ENCODE peak calls at places on chromosomes 12 and 14, in seven cellular contexts. One of them, this sample, is unnamed.

GRCh38 chr12:44500423-44500822 is 375.7 kb downstream of the NELL2 start:
- DNase-seq in testis: no peak
- DNase-seq in PC-3: no peak
- DNase-seq in PC-9: no peak
- DNase-seq in left ventricle myocardium inferior: no peak
- DNase-seq in left lung: peak; percentile 77
- DNase-seq in IMR-90: no peak
- DNase-seq in this sample: peak; percentile 45

GRCh38 chr12:109239691-109240090 is 69.4 kb downstream of the FOXN4 start:
- DNase-seq in IMR-90: no peak
- DNase-seq in PC-3: no peak
- DNase-seq in testis: no peak
- DNase-seq in left lung: no peak
- DNase-seq in left ventricle myocardium inferior: no peak
- DNase-seq in PC-9: no peak
- DNase-seq in this sample: no peak

GRCh38 chr12:56636118-56636674 is 6.1 kb upstream of the BAZ2A start:
- DNase-seq in PC-3: peak; percentile 86
- DNase-seq in testis: peak; percentile 96
- DNase-seq in left lung: peak; percentile 92
- DNase-seq in IMR-90: peak; percentile 80
- DNase-seq in PC-9: peak; percentile 72
- DNase-seq in left ventricle myocardium inferior: peak; percentile 92
- DNase-seq in this sample: peak; percentile 89

GRCh38 chr14:49640540-49641417 is 5.7 kb upstream of the DNAAF2 start:
- DNase-seq in PC-3: no peak
- DNase-seq in testis: no peak
- DNase-seq in left ventricle myocardium inferior: no peak
- DNase-seq in PC-9: no peak
- DNase-seq in left lung: no peak
- DNase-seq in IMR-90: no peak
- DNase-seq in this sample: no peak

GRCh38 chr12:26737487-26738030 is 95.4 kb downstream of the ITPR2 start:
- DNase-seq in PC-3: no peak
- DNase-seq in left lung: no peak
- DNase-seq in IMR-90: no peak
- DNase-seq in left ventricle myocardium inferior: no peak
- DNase-seq in testis: no peak
- DNase-seq in PC-9: no peak
- DNase-seq in this sample: no peak

GRCh38 chr12:12019881-12020280 is 50.9 kb upstream of the BCL2L14 start:
- DNase-seq in PC-3: no peak
- DNase-seq in IMR-90: no peak
- DNase-seq in PC-9: no peak
- DNase-seq in left ventricle myocardium inferior: no peak
- DNase-seq in left lung: no peak
- DNase-seq in testis: no peak
- DNase-seq in this sample: no peak

GRCh38 chr12:20030847-20031246 is 337.5 kb upstream of the PDE3A start:
- DNase-seq in left ventricle myocardium inferior: no peak
- DNase-seq in PC-3: no peak
- DNase-seq in left lung: no peak
- DNase-seq in testis: no peak
- DNase-seq in PC-9: no peak
- DNase-seq in IMR-90: peak; percentile 4
- DNase-seq in this sample: no peak

GRCh38 chr12:115691123-115691522 is 586.4 kb downstream of the MED13L start:
- DNase-seq in PC-9: peak; percentile 40
- DNase-seq in IMR-90: no peak
- DNase-seq in left ventricle myocardium inferior: no peak
- DNase-seq in testis: no peak
- DNase-seq in left lung: no peak
- DNase-seq in PC-3: peak; percentile 41
- DNase-seq in this sample: no peak

GRCh38 chr12:3150820-3151590 is 73.8 kb downstream of the TSPAN9 start:
- DNase-seq in PC-9: no peak
- DNase-seq in IMR-90: peak; percentile 48
- DNase-seq in left ventricle myocardium inferior: no peak
- DNase-seq in left lung: no peak
- DNase-seq in PC-3: no peak
- DNase-seq in testis: no peak
- DNase-seq in this sample: no peak

GRCh38 chr12:94247256-94247655 is 98.9 kb downstream of the PLXNC1 start:
- DNase-seq in left lung: no peak
- DNase-seq in PC-9: no peak
- DNase-seq in PC-3: no peak
- DNase-seq in IMR-90: no peak
- DNase-seq in testis: no peak
- DNase-seq in left ventricle myocardium inferior: no peak
- DNase-seq in this sample: no peak

GRCh38 chr12:94242871-94243270 is 94.5 kb downstream of the PLXNC1 start:
- DNase-seq in left ventricle myocardium inferior: peak; percentile 28
- DNase-seq in testis: no peak
- DNase-seq in PC-9: no peak
- DNase-seq in IMR-90: no peak
- DNase-seq in PC-3: no peak
- DNase-seq in left lung: no peak
- DNase-seq in this sample: no peak

GRCh38 chr12:94245984-94246383 is 97.6 kb downstream of the PLXNC1 start:
- DNase-seq in PC-3: no peak
- DNase-seq in testis: no peak
- DNase-seq in IMR-90: no peak
- DNase-seq in left lung: no peak
- DNase-seq in left ventricle myocardium inferior: no peak
- DNase-seq in PC-9: no peak
- DNase-seq in this sample: no peak

GRCh38 chr12:94248582-94248981 is 100.2 kb downstream of the PLXNC1 start:
- DNase-seq in PC-9: no peak
- DNase-seq in left lung: no peak
- DNase-seq in IMR-90: no peak
- DNase-seq in left ventricle myocardium inferior: no peak
- DNase-seq in testis: no peak
- DNase-seq in PC-3: no peak
- DNase-seq in this sample: no peak

DNA sequence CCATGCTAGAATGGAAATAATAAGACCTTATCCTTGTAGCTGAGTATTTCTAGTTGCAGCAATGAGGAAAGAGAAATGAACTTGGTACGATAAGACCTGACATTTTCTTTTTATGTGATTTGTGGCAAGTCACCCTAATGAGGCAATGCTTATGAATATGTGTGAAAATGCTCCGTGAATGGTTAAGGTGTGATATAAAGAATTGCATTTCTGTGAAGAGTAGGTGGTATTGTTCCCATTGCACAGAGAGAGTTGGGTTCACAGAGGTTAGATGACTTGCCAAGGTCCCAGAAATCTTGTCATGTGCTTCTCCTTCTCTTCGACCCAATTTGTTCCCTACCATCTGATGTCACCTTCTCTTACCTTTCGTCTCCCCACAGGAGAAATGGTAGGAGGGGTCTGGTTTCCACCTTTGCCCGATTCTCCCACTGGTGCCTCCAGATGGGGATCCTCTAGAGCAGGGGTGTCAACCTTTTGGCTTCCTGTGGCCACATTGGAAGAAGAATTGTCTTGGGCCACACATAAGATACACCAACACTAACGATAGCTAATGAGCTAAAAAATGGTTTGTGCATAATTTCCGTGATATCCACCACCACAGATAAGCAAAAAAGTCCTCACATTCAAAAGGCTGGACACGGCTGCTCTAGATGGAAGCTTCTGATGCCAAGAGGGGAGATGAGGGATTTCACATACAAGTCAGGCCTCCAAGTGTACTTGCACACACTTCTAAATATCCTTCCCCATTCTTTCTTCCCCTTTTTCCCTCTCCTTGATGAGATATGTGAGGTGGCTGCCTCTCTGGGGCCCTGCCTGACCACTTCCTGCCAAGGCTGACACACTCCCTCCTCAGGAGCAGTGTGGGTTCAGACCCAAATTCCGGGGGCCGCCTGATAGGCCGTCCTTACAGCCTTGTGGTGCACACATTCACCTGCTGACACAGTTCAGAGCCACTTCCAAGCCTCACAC is 96.1 kb downstream of the PLXNC1 start:
- DNase-seq in IMR-90: no peak
- DNase-seq in testis: no peak
- DNase-seq in left lung: peak; percentile 88
- DNase-seq in PC-9: no peak
- DNase-seq in left ventricle myocardium inferior: no peak
- DNase-seq in PC-3: no peak
- DNase-seq in this sample: no peak
- H3K36me3 ChIP-seq in IMR-90: no peaks in the 10 kb centered on the region
- H3K36me3 ChIP-seq in testis: no peaks in the 10 kb centered on the region
- H3K36me3 ChIP-seq in left lung: no peaks in the 10 kb centered on the region
- H3K36me3 ChIP-seq in PC-9: no peaks in the 10 kb centered on the region
- H3K36me3 ChIP-seq in left ventricle myocardium inferior: no peaks in the 10 kb centered on the region
- H3K36me3 ChIP-seq in PC-3: no peaks in the 10 kb centered on the region
- H3K36me3 ChIP-seq in this sample: no peaks in the 10 kb centered on the region

GRCh38 chr14:43540948-43541347 is 966.1 kb downstream of the FSCB start:
- DNase-seq in PC-3: peak; percentile 38
- DNase-seq in left ventricle myocardium inferior: no peak
- DNase-seq in left lung: no peak
- DNase-seq in testis: no peak
- DNase-seq in IMR-90: no peak
- DNase-seq in PC-9: no peak
- DNase-seq in this sample: no peak

GRCh38 chr14:43541356-43541755 is 965.7 kb downstream of the FSCB start:
- DNase-seq in left ventricle myocardium inferior: no peak
- DNase-seq in IMR-90: no peak
- DNase-seq in PC-3: no peak
- DNase-seq in left lung: no peak
- DNase-seq in testis: no peak
- DNase-seq in PC-9: no peak
- DNase-seq in this sample: no peak

GRCh38 chr14:43535231-43535838 is 971.7 kb downstream of the FSCB start:
- DNase-seq in testis: peak; percentile 36
- DNase-seq in left lung: no peak
- DNase-seq in PC-9: no peak
- DNase-seq in IMR-90: no peak
- DNase-seq in PC-3: no peak
- DNase-seq in left ventricle myocardium inferior: no peak
- DNase-seq in this sample: no peak

GRCh38 chr14:43539210-43539609 is 967.9 kb downstream of the FSCB start:
- DNase-seq in testis: peak; percentile 65
- DNase-seq in PC-3: peak; percentile 63
- DNase-seq in left ventricle myocardium inferior: no peak
- DNase-seq in IMR-90: peak; percentile 0
- DNase-seq in left lung: no peak
- DNase-seq in PC-9: no peak
- DNase-seq in this sample: no peak
- TF ChIP-seq CTCF in testis: peak; percentile 40
- TF ChIP-seq CTCF in PC-3: peak; percentile 63
- TF ChIP-seq CTCF in left ventricle myocardium inferior: peak; percentile 44
- TF ChIP-seq CTCF in IMR-90: peak; percentile 21
- TF ChIP-seq CTCF in left lung: no peak
- TF ChIP-seq CTCF in PC-9: peak; percentile 53
- TF ChIP-seq CTCF in this sample: peak; percentile 24

GRCh38 chr12:132924356-132924755 is 31.8 kb downstream of the ZNF605 start:
- DNase-seq in left lung: no peak
- DNase-seq in PC-3: no peak
- DNase-seq in left ventricle myocardium inferior: no peak
- DNase-seq in testis: no peak
- DNase-seq in IMR-90: no peak
- DNase-seq in PC-9: no peak
- DNase-seq in this sample: no peak
- H3K9me3 ChIP-seq in left lung: peaks cover 100% of the 10 kb centered on the region
- H3K9me3 ChIP-seq in PC-3: peaks cover 80% of the 10 kb centered on the region
- H3K9me3 ChIP-seq in left ventricle myocardium inferior: peaks cover 100% of the 10 kb centered on the region
- H3K9me3 ChIP-seq in testis: no peaks in the 10 kb centered on the region
- H3K9me3 ChIP-seq in IMR-90: peaks cover 81% of the 10 kb centered on the region
- H3K9me3 ChIP-seq in PC-9: peaks cover 86% of the 10 kb centered on the region
- H3K9me3 ChIP-seq in this sample: peaks cover 100% of the 10 kb centered on the region

GRCh38 chr12:132700212-132700913 is 10.3 kb upstream of the PGAM5 start:
- DNase-seq in PC-3: peak; percentile 96
- DNase-seq in testis: no peak
- DNase-seq in left ventricle myocardium inferior: no peak
- DNase-seq in IMR-90: peak; percentile 35
- DNase-seq in PC-9: peak; percentile 48
- DNase-seq in left lung: peak; percentile 13
- DNase-seq in this sample: no peak
- H3K36me3 ChIP-seq in PC-3: peaks cover 6% of the 10 kb centered on the region
- H3K36me3 ChIP-seq in testis: no peaks in the 10 kb centered on the region
- H3K36me3 ChIP-seq in left ventricle myocardium inferior: peaks cover 58% of the 10 kb centered on the region
- H3K36me3 ChIP-seq in IMR-90: peaks cover 39% of the 10 kb centered on the region
- H3K36me3 ChIP-seq in PC-9: peaks cover 13% of the 10 kb centered on the region
- H3K36me3 ChIP-seq in left lung: no peaks in the 10 kb centered on the region
- H3K36me3 ChIP-seq in this sample: peaks cover 72% of the 10 kb centered on the region

This sample was measured in psoas muscle.